ENCODE peak calls at places on chromosomes 4 and X, in ten cellular contexts. R is HepG2, J is neural progenitor cell, G is HCT116, F is GM12878, T is H1, O is endothelial cell of umbilical vein, A is PC-3, D is GM23338, X is fibroblast of lung. K is an unnamed sample. For H3K4me1, the result is how much of the 10 kb centered on the place peaks cover.

GRCh38 chr4:3466691-3467600 is 3.8 kb downstream of the DOK7 start:
- DNase-seq in J (peak), D (no peak), T (no peak), X (no peak), A (no peak), F (no peak), O (no peak), R (no peak), G (no peak), K (no peak)

GRCh38 chrX:10175317-10175871 is 18.6 kb downstream of the CLCN4 start:
- DNase-seq in D (no peak), X (peak), O (peak), R (no peak), G (no peak), J (no peak), A (no peak), T (no peak), F (no peak), K (no peak)

GRCh38 chr4:125303821-125304220 is 10.9 kb upstream of the FAT4 start:
- DNase-seq in X (no peak), J (no peak), T (no peak), F (no peak), G (no peak), O (no peak), D (no peak), R (no peak), A (no peak), K (no peak)

GRCh38 chr4:75895744-75896314 is 6.4 kb downstream of the PPEF2 start:
- DNase-seq in D (peak), F (no peak), R (peak), G (peak), T (no peak), J (peak), X (peak), A (peak), O (peak), K (peak)

GRCh38 chr4:6502147-6502546 is 29.7 kb upstream of the PPP2R2C start:
- DNase-seq in G (no peak), O (no peak), R (no peak), J (no peak), D (no peak), A (no peak), T (no peak), X (no peak), F (peak), K (no peak)

GRCh38 chrX:44431206-44431605 is 87.7 kb upstream of the EFHC2 start:
- DNase-seq in R (peak), F (no peak), G (peak), O (no peak), A (peak), J (no peak), D (no peak), T (no peak), X (peak), K (peak)

GRCh38 chr4:185576314-185576713 is 41.0 kb upstream of the PDLIM3 start:
- DNase-seq in J (no peak), O (no peak), A (no peak), G (no peak), D (no peak), R (no peak), F (no peak), X (no peak), T (no peak), K (no peak)

GRCh38 chr4:147950261-147950660 is 218.4 kb downstream of the ARHGAP10 start:
- DNase-seq in J (no peak), D (no peak), T (no peak), X (no peak), F (no peak), O (no peak), A (no peak), R (no peak), G (no peak), K (no peak)

GRCh38 chr4:92359481-92359880 is 55.7 kb downstream of the GRID2 start:
- DNase-seq in O (peak), F (no peak), R (no peak), T (no peak), G (no peak), J (no peak), D (peak), A (no peak), X (no peak), K (no peak)

GRCh38 chr4:7744131-7744804 is 195.4 kb downstream of the AFAP1 start:
- DNase-seq in A (no peak), G (no peak), X (no peak), O (no peak), T (no peak), J (no peak), D (no peak), R (no peak), F (no peak), K (no peak)

GRCh38 chr4:158170691-158171455 is 2.0 kb downstream of the GASK1B start:
- DNase-seq in X (peak), D (peak), A (peak), G (no peak), J (no peak), T (no peak), R (peak), O (peak), F (no peak), K (no peak)

GRCh38 chr4:74772783-74773182 is 21.5 kb downstream of the BTC start:
- DNase-seq in G (no peak), D (peak), X (no peak), F (no peak), T (no peak), A (no peak), R (no peak), J (peak), O (no peak), K (no peak)

GRCh38 chr4:185713272-185713671 is 98.7 kb downstream of the SORBS2 start:
- DNase-seq in A (no peak), F (no peak), R (peak), J (no peak), O (peak), T (no peak), D (no peak), G (no peak), X (peak), K (no peak)

GRCh38 chrX:30275498-30275897 is 28.6 kb downstream of the MAGEB1 start:
- DNase-seq in R (no peak), A (peak), G (peak), O (peak), X (peak), D (peak), T (no peak), J (peak), F (no peak), K (peak)
- TF ChIP-seq CTCF in R (peak), A (peak), G (no peak), O (no peak), X (peak), D (peak), T (no peak), J (peak), F (peak), K (peak)

GRCh38 chrX:34805951-34806350 is 136.6 kb upstream of the FAM47B start:
- DNase-seq in R (no peak), X (no peak), D (no peak), A (no peak), J (no peak), F (no peak), T (no peak), G (no peak), O (peak), K (peak)
- H3K4me1 ChIP-seq in R (under half), X (under half), D (under half), A (under half), J (under half), F (under half), T (under half), G (under half), O (under half), K (under half)

DNA sequence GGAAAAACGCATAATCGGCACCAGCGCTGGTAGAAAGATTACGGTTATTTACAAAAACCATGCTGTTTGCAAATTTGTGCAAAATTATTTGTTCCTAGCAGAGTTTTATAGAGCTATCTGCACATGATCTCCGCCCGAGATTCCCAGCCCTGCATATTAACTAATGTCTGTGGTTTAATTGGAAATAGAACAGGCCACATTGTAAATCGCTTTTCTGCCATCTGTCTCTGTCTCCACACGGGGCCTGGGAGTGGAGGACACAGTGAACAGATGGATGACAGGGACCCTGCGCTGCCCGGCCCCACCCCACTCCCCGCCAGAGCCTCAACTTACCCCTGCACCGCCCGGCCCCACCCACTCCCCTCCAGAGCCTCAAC is 126.9 kb downstream of the FAM53A start:
- DNase-seq in R (no peak), T (no peak), D (no peak), O (no peak), F (no peak), G (no peak), X (no peak), J (no peak), A (no peak), K (no peak)
- TF ChIP-seq EZH2 in R (peak), T (no peak), D (no peak), O (no peak), F (no peak), G (no peak), X (no peak), J (peak), A (no peak), K (no peak)

DNA sequence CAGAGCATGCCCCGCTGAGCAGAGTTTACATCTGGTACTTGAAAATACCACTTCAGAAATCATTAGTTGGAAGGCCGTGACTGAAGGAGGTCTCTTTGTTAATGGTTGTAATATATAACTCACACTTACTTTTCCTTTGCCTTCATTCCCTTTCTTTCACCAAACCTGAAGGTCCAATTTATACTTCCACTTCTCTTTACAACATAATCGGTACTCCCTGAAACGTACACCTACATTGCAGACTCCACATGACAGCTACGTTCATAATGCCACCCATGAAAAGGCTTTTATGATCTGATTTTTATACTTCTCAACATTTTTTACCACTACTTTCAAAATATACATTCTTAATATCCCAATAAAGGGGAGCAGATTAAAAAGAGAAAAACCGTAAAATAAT is 298.7 kb downstream of the C4orf33 start:
- DNase-seq in X (no peak), R (no peak), J (no peak), F (no peak), A (no peak), G (no peak), T (no peak), D (no peak), O (no peak), K (no peak)
- TF ChIP-seq CTCF in X (no peak), R (no peak), J (no peak), F (no peak), A (no peak), G (no peak), T (no peak), D (no peak), O (no peak), K (no peak)

GRCh38 chr4:143372093-143372915 is 35.6 kb downstream of the GAB1 start:
- DNase-seq in J (no peak), O (no peak), X (no peak), D (no peak), R (no peak), T (no peak), A (no peak), G (no peak), F (peak), K (no peak)

GRCh38 chr4:143377635-143378099 is 41.0 kb downstream of the GAB1 start:
- DNase-seq in R (no peak), A (no peak), O (no peak), J (no peak), F (peak), T (no peak), D (no peak), X (no peak), G (no peak), K (no peak)

GRCh38 chr4:143369556-143369955 is 32.9 kb downstream of the GAB1 start:
- DNase-seq in D (no peak), X (no peak), F (no peak), O (peak), J (no peak), T (no peak), A (no peak), R (no peak), G (no peak), K (no peak)

GRCh38 chr4:143375326-143376073 is 38.8 kb downstream of the GAB1 start:
- DNase-seq in G (peak), X (peak), F (no peak), R (peak), D (peak), J (peak), A (peak), T (no peak), O (peak), K (peak)

GRCh38 chr4:143374771-143375170 is 38.1 kb downstream of the GAB1 start:
- DNase-seq in J (no peak), G (no peak), A (no peak), O (no peak), D (no peak), T (no peak), F (no peak), R (no peak), X (no peak), K (no peak)
- H3K4me1 ChIP-seq in J (under half), G (under half), A (under half), O (under half), D (under half), T (under half), F (under half), R (under half), X (under half), K (under half)

DNA sequence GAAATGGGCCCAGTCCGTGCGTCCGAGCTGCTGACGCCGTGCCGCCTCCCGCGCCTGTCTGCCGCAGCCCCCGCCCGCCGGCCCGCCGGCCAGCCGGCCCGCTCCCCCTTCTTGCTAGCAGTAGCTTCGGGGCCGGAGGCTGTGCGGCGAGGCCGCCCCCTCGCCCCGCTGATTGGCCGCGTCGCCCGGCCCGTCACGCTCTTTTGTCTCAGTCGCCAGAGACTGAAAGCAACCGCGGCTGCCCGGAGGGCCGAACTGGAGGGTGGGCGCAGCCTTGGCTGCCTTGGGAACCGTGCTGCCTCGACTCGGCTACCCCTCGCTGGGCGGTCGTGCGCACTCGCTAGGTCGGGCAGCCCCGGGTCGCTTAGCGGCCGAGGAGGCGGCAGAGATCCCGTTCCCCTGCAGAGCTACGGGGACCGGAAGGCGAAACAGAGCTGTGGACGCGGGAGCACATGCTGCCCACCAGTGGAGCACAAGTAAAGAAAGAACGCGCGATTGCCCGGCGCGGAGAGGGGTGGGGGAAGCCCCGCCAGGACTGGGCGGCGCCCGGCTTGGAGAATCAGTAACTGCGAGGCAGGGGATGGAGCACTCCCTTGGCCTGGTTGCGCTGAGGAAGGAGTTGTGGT is at the start of gene ZCCHC18:
- DNase-seq in R (peak), T (no peak), J (peak), O (peak), G (no peak), X (peak), A (peak), D (peak), F (no peak), K (peak)
- TF ChIP-seq EZH2 in R (no peak), T (no peak), J (no peak), O (no peak), G (no peak), X (no peak), A (no peak), D (no peak), F (no peak), K (no peak)

K was measured in A673.